ENCODE peak calls at places on chromosome 11, in seven cellular contexts. B is MCF 10A, D is adrenal gland, Y is fibroblast of mammary gland, Q is heart right ventricle, I is WTC11, O is nephron progenitor cell. U is an unnamed sample.
A peak's percentile ranks its signal among the peaks of the same experiment; 100 is the strongest.

GRCh38 chr11:72781063-72781312 is 12.9 kb downstream of the STARD10 start:
- DNase-seq in Y (no peak), D (no peak), I (no peak), Q (peak; percentile 29), O (no peak), B (no peak), U (no peak)

GRCh38 chr11:29645373-29645772 is 371.5 kb downstream of the KCNA4 start:
- DNase-seq in O (no peak), Y (no peak), Q (no peak), D (no peak), I (no peak), B (no peak), U (no peak)

GRCh38 chr11:72575533-72576170 is 98.6 kb downstream of the PDE2A start:
- DNase-seq in Y (no peak), O (no peak), B (no peak), I (no peak), Q (no peak), D (no peak), U (no peak)

GRCh38 chr11:5690736-5691135 is 1.1 kb downstream of the TRIM22 start:
- DNase-seq in Y (peak; percentile 59), I (no peak), B (no peak), O (no peak), D (no peak), Q (no peak), U (no peak)

GRCh38 chr11:66789097-66789890 is 53.9 kb upstream of the RCE1 start:
- DNase-seq in B (no peak), D (no peak), Q (no peak), Y (no peak), O (no peak), I (no peak), U (no peak)

GRCh38 chr11:124970925-124971324 is 16.9 kb downstream of the CCDC15 start:
- DNase-seq in O (no peak), Q (no peak), D (no peak), I (no peak), Y (peak; percentile 48), B (peak; percentile 66), U (no peak)

GRCh38 chr11:131038597-131038996 is 122.3 kb upstream of the SNX19 start:
- DNase-seq in I (no peak), B (peak; percentile 56), Y (peak; percentile 28), Q (no peak), D (no peak), O (no peak), U (no peak)

GRCh38 chr11:103807806-103808205 is 228.6 kb upstream of the DDI1 start:
- DNase-seq in I (no peak), D (no peak), B (no peak), Q (no peak), Y (peak; percentile 44), O (no peak), U (no peak)

GRCh38 chr11:64593156-64594105 is 2.4 kb downstream of the SLC22A12 start:
- DNase-seq in D (no peak), I (no peak), Q (no peak), O (no peak), B (no peak), Y (no peak), U (no peak)

GRCh38 chr11:77139201-77139600 is 11.2 kb downstream of the MYO7A start:
- DNase-seq in Y (no peak), Q (no peak), B (no peak), D (no peak), O (no peak), I (no peak), U (no peak)

GRCh38 chr11:105862736-105863367 is 159.2 kb downstream of the MSANTD4 start:
- DNase-seq in B (peak; percentile 69), I (no peak), O (no peak), D (no peak), Y (peak; percentile 65), Q (no peak), U (no peak)

GRCh38 chr11:65491614-65492386 is 7.0 kb upstream of the MALAT1 start:
- DNase-seq in I (peak; percentile 57), Y (peak; percentile 99), O (peak; percentile 35), B (peak; percentile 90), D (peak; percentile 94), Q (peak; percentile 76), U (peak; percentile 63)

GRCh38 chr11:134517621-134518293 is 105.7 kb upstream of the B3GAT1 start:
- DNase-seq in O (no peak), B (no peak), D (no peak), Y (no peak), Q (no peak), I (peak; percentile 5), U (peak; percentile 17)

GRCh38 chr11:111982019-111982464 is 43.2 kb upstream of the DLAT start:
- DNase-seq in Y (peak; percentile 46), B (peak; percentile 79), I (peak; percentile 83), D (peak; percentile 60), Q (no peak), O (peak; percentile 59), U (no peak)

GRCh38 chr11:31702966-31703365 is 108.2 kb downstream of the PAX6 start:
- DNase-seq in D (no peak), Y (peak; percentile 71), B (peak; percentile 14), O (no peak), Q (no peak), I (no peak), U (no peak)

GRCh38 chr11:126862664-126863247 is 137.8 kb downstream of the KIRREL3 start:
- DNase-seq in D (no peak), O (no peak), Y (no peak), I (peak; percentile 39), Q (no peak), B (no peak), U (no peak)

GRCh38 chr11:71488086-71488967 is 35.3 kb downstream of the NADSYN1 start:
- DNase-seq in B (peak; percentile 64), O (no peak), Y (no peak), Q (no peak), I (no peak), D (no peak), U (no peak)

GRCh38 chr11:126277780-126278179 is 5.1 kb upstream of the TIRAP start:
- DNase-seq in Q (no peak), Y (no peak), D (no peak), I (no peak), O (no peak), B (no peak), U (no peak)

GRCh38 chr11:61555978-61556377 is 24.9 kb downstream of the SYT7 start:
- DNase-seq in Q (no peak), I (no peak), B (no peak), Y (no peak), D (no peak), O (no peak), U (no peak)

GRCh38 chr11:61554172-61554988 is 26.5 kb downstream of the SYT7 start:
- DNase-seq in Y (peak; percentile 39), B (no peak), Q (no peak), D (no peak), I (no peak), O (no peak), U (no peak)

GRCh38 chr11:61556621-61557020 is 24.3 kb downstream of the SYT7 start:
- DNase-seq in Q (no peak), D (no peak), B (no peak), I (no peak), O (no peak), Y (no peak), U (no peak)

GRCh38 chr11:61553373-61554171 is 27.3 kb downstream of the SYT7 start:
- DNase-seq in O (no peak), Q (no peak), D (no peak), Y (no peak), B (no peak), I (no peak), U (no peak)

GRCh38 chr11:61555051-61555969 is 25.6 kb downstream of the SYT7 start:
- DNase-seq in O (peak; percentile 75), D (no peak), I (peak; percentile 66), B (no peak), Y (no peak), Q (no peak), U (no peak)
- TF ChIP-seq CTCF in O (peak; percentile 50), D (no peak), I (peak; percentile 49), B (no peak), Y (peak; percentile 2), Q (no peak), U (no peak)

GRCh38 chr11:16879690-16880089 is 134.5 kb downstream of the PLEKHA7 start:
- DNase-seq in Q (no peak), I (no peak), Y (peak; percentile 14), D (no peak), O (no peak), B (no peak), U (no peak)

GRCh38 chr11:16881766-16882165 is 132.4 kb downstream of the PLEKHA7 start:
- DNase-seq in O (no peak), Y (no peak), Q (no peak), D (no peak), B (no peak), I (no peak), U (no peak)

GRCh38 chr11:16880184-16880583 is 134.0 kb downstream of the PLEKHA7 start:
- DNase-seq in D (peak; percentile 13), O (no peak), Q (no peak), I (no peak), Y (no peak), B (no peak), U (no peak)

GRCh38 chr11:16881074-16881709 is 133.0 kb downstream of the PLEKHA7 start:
- DNase-seq in B (peak; percentile 84), O (peak; percentile 18), Y (peak; percentile 69), D (peak; percentile 82), Q (peak; percentile 58), I (peak; percentile 22), U (no peak)

GRCh38 chr11:16883179-16883578 is 131.0 kb downstream of the PLEKHA7 start:
- DNase-seq in Q (peak; percentile 23), O (no peak), D (peak; percentile 14), B (peak; percentile 55), I (no peak), Y (no peak), U (no peak)
- TF ChIP-seq CTCF in Q (peak; percentile 33), O (no peak), D (peak; percentile 11), B (no peak), I (no peak), Y (no peak), U (no peak)

GRCh38 chr11:1566381-1567051 is 5.6 kb downstream of the DUSP8 start:
- DNase-seq in Y (no peak), B (no peak), D (peak; percentile 5), I (no peak), Q (no peak), O (no peak), U (no peak)
- TF ChIP-seq CTCF in Y (no peak), B (no peak), D (no peak), I (no peak), Q (no peak), O (no peak), U (no peak)

GRCh38 chr11:117953029-117953671 is 23.9 kb upstream of the TMPRSS13 start:
- DNase-seq in Y (no peak), Q (no peak), O (no peak), D (no peak), I (no peak), B (no peak), U (no peak)

GRCh38 chr11:117949062-117949461 is 19.9 kb upstream of the TMPRSS13 start:
- DNase-seq in B (no peak), D (no peak), O (no peak), Y (no peak), Q (no peak), I (no peak), U (no peak)

GRCh38 chr11:117950999-117951961 is 22.1 kb upstream of the TMPRSS13 start:
- DNase-seq in Y (no peak), Q (no peak), I (no peak), B (no peak), O (peak; percentile 20), D (no peak), U (no peak)

GRCh38 chr11:117946842-117947526 is 17.8 kb upstream of the TMPRSS13 start:
- DNase-seq in I (peak; percentile 94), B (peak; percentile 94), O (peak; percentile 96), Y (peak; percentile 96), D (peak; percentile 91), Q (peak; percentile 91), U (peak; percentile 94)

GRCh38 chr11:117950320-117950719 is 21.1 kb upstream of the TMPRSS13 start:
- DNase-seq in Y (no peak), D (no peak), O (no peak), I (no peak), Q (no peak), B (no peak), U (no peak)
- TF ChIP-seq CTCF in Y (peak; percentile 13), D (peak; percentile 20), O (no peak), I (no peak), Q (no peak), B (no peak), U (no peak)